ENCODE peak calls at places on chromosome 3, in four cellular contexts. E is fibroblast of lung, S is endothelial cell of umbilical vein, M is HCT116. U is an unnamed sample.

GRCh38 chr3:69922521-69923000 is 77.0 kb upstream of the SAMMSON start:
- DNase-seq in E (no peak), S (no peak), M (no peak), U (no peak)

GRCh38 chr3:189781384-189781783 is 150.2 kb downstream of the TP63 start:
- DNase-seq in E (no peak), S (no peak), M (no peak), U (no peak)

GRCh38 chr3:139520028-139520737 is 19.4 kb downstream of the RBP1 start:
- DNase-seq in E (peak; percentile 34), S (no peak), M (peak; percentile 69), U (no peak)

GRCh38 chr3:96331341-96331740 is 483.1 kb upstream of the EPHA6 start:
- DNase-seq in M (no peak), S (peak; percentile 43), E (no peak), U (no peak)

GRCh38 chr3:27354161-27354560 is 15.0 kb downstream of the NEK10 start:
- DNase-seq in M (no peak), E (no peak), S (peak; percentile 29), U (no peak)

GRCh38 chr3:134312072-134312872 is 61.6 kb upstream of the RYK start:
- DNase-seq in M (no peak), E (peak; percentile 89), S (no peak), U (peak; percentile 47)

GRCh38 chr3:39378092-39378491 is 5.1 kb upstream of the SLC25A38 start:
- DNase-seq in E (peak; percentile 11), S (peak; percentile 38), M (peak; percentile 45), U (peak; percentile 43)

GRCh38 chr3:188268336-188268735 is 114.4 kb downstream of the LPP start:
- DNase-seq in E (no peak), M (no peak), S (no peak), U (no peak)

GRCh38 chr3:178384302-178384939 is 151.8 kb upstream of the KCNMB2 start:
- DNase-seq in M (no peak), S (peak; percentile 13), E (peak; percentile 30), U (peak; percentile 30)

GRCh38 chr3:144586382-144586781 is 614.8 kb downstream of the DIPK2A start:
- DNase-seq in S (peak; percentile 44), E (peak; percentile 4), M (no peak), U (peak; percentile 63)

GRCh38 chr3:23752126-23752525 is 53.6 kb upstream of the UBE2E1 start:
- DNase-seq in S (no peak), M (no peak), E (peak; percentile 60), U (no peak)

GRCh38 chr3:158128755-158129154 is 18.9 kb downstream of the RSRC1 start:
- DNase-seq in M (no peak), E (no peak), S (no peak), U (no peak)

GRCh38 chr3:41716391-41716910 is 245.5 kb downstream of the ULK4 start:
- DNase-seq in M (no peak), S (peak; percentile 55), E (peak; percentile 8), U (peak; percentile 45)

GRCh38 chr3:12468757-12469156 is 15.5 kb upstream of the TSEN2 start:
- DNase-seq in E (peak; percentile 37), M (no peak), S (no peak), U (no peak)

GRCh38 chr3:187685948-187686347 is 15.8 kb upstream of the SST start:
- DNase-seq in S (no peak), M (no peak), E (no peak), U (no peak)

GRCh38 chr3:76107935-76108570 is 322.7 kb upstream of the ZNF717 start:
- DNase-seq in S (no peak), E (peak; percentile 38), M (peak; percentile 0), U (peak; percentile 71)

GRCh38 chr3:23750573-23751484 is 54.9 kb upstream of the UBE2E1 start:
- DNase-seq in S (no peak), E (no peak), M (no peak), U (no peak)

GRCh38 chr3:104951426-104951825 is 415.3 kb upstream of the ALCAM start:
- DNase-seq in S (no peak), E (peak; percentile 40), M (no peak), U (no peak)

GRCh38 chr3:73624363-73625123 is at the start of gene PDZRN3:
- DNase-seq in S (peak; percentile 15), E (peak; percentile 77), M (no peak), U (peak; percentile 95)

GRCh38 chr3:158936530-158937113 is 134.8 kb downstream of the MFSD1 start:
- DNase-seq in M (no peak), E (no peak), S (no peak), U (no peak)

GRCh38 chr3:65604863-65605526 is 433.7 kb downstream of the MAGI1 start:
- DNase-seq in E (peak; percentile 83), M (no peak), S (peak; percentile 48), U (peak; percentile 80)

GRCh38 chr3:151265866-151266265 is 12.5 kb downstream of the P2RY14 start:
- DNase-seq in S (no peak), E (no peak), M (no peak), U (no peak)

GRCh38 chr3:58683001-58683845 is 16.6 kb upstream of the FAM3D start:
- DNase-seq in M (peak; percentile 16), S (no peak), E (peak; percentile 90), U (peak; percentile 44)

GRCh38 chr3:134340362-134340997 is 33.8 kb downstream of the AMOTL2 start:
- DNase-seq in E (no peak), M (no peak), S (no peak), U (peak; percentile 33)

GRCh38 chr3:142282503-142282902 is 57.1 kb upstream of the GK5 start:
- DNase-seq in S (no peak), E (no peak), M (no peak), U (no peak)

GRCh38 chr3:170739410-170739809 is 130.6 kb downstream of the RPL22L1 start:
- DNase-seq in S (no peak), M (no peak), E (no peak), U (no peak)

GRCh38 chr3:170738756-170739155 is 131.2 kb downstream of the RPL22L1 start:
- DNase-seq in E (no peak), M (no peak), S (no peak), U (no peak)

GRCh38 chr3:170740726-170741591 is 129.0 kb downstream of the RPL22L1 start:
- DNase-seq in S (no peak), M (no peak), E (peak; percentile 82), U (peak; percentile 95)

GRCh38 chr3:170741756-170742530 is 128.1 kb downstream of the RPL22L1 start:
- DNase-seq in M (no peak), S (no peak), E (peak; percentile 63), U (peak; percentile 15)

GRCh38 chr3:170740285-170740684 is 129.7 kb downstream of the RPL22L1 start:
- DNase-seq in S (no peak), M (no peak), E (no peak), U (peak; percentile 26)
- H2AFZ ChIP-seq in S (no peak overlapping the region), M (no peak overlapping the region), E (no peak overlapping the region), U (peak overlapping the region; percentile 73)

DNA sequence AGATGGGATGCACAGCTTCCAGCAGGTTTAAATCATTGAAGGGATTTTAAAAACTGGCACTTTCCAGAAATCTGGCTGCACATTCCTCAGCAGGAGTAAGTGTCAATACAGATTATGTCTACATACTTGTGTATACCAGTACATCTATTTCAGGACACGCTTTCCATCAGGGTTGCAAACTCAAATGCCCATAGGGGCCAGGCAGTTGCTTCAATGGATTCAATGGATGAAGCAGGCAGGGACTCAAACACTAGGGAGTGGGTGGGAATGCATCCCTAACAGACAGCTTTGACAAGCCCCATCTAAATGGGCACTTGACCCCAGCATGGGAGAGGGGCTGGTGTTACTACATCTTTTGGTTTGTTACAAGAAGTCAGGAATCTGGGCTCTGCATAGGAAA is 136.8 kb downstream of the FOXP1 start:
- DNase-seq in S (no peak), M (no peak), E (no peak), U (no peak)
- H3K4me1 ChIP-seq in S (peaks cover 20% of the 10 kb centered on the region), M (no peaks in the 10 kb centered on the region), E (peaks cover 7% of the 10 kb centered on the region), U (peaks cover 16% of the 10 kb centered on the region)

GRCh38 chr3:195106418-195106906 is 164.5 kb downstream of the XXYLT1 start:
- DNase-seq in S (peak; percentile 76), M (no peak), E (peak; percentile 56), U (peak; percentile 83)
- H2AFZ ChIP-seq in S (peak overlapping the region; percentile 32), M (no peak overlapping the region), E (peak overlapping the region; percentile 45), U (peak overlapping the region; percentile 62)

GRCh38 chr3:108130705-108131104 is 39.9 kb upstream of the CD47 start:
- DNase-seq in E (peak; percentile 61), S (no peak), M (no peak), U (peak; percentile 77)
- H3K4me1 ChIP-seq in E (peaks cover 7% of the 10 kb centered on the region), S (peaks cover 37% of the 10 kb centered on the region), M (peaks cover 45% of the 10 kb centered on the region), U (peaks cover 35% of the 10 kb centered on the region)

GRCh38 chr3:170815340-170815739 is 54.7 kb downstream of the RPL22L1 start:
- DNase-seq in M (peak; percentile 29), E (no peak), S (no peak), U (no peak)

GRCh38 chr3:170811515-170811914 is 58.5 kb downstream of the RPL22L1 start:
- DNase-seq in M (no peak), S (peak; percentile 61), E (peak; percentile 65), U (peak; percentile 62)

GRCh38 chr3:170814822-170815221 is 55.2 kb downstream of the RPL22L1 start:
- DNase-seq in M (no peak), S (no peak), E (no peak), U (no peak)

GRCh38 chr3:170811928-170812591 is 57.9 kb downstream of the RPL22L1 start:
- DNase-seq in M (peak; percentile 78), S (peak; percentile 86), E (peak; percentile 71), U (peak; percentile 78)

DNA sequence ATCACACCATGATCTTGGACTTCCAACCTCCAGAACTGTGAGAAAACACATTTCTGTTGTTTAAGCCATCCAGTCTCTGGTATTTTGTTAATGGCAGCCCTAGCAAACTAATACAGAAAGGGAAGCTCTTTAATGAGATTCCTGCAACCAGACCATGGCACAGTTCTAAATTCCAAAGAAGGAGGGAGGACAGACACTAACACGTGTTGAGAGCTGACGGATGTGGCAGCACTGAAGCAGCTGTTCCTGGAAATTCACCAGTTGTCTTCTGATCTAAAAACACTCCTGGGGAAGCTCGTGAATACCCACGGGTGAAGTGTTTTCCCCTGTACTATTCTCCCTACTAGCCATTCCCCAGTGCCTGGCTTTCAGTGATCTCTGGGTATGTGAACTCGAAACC is 56.7 kb downstream of the RPL22L1 start:
- DNase-seq in S (no peak), M (no peak), E (no peak), U (no peak)
- H2AFZ ChIP-seq in S (no peak overlapping the region), M (no peak overlapping the region), E (no peak overlapping the region), U (peak overlapping the region; percentile 14)

DNA sequence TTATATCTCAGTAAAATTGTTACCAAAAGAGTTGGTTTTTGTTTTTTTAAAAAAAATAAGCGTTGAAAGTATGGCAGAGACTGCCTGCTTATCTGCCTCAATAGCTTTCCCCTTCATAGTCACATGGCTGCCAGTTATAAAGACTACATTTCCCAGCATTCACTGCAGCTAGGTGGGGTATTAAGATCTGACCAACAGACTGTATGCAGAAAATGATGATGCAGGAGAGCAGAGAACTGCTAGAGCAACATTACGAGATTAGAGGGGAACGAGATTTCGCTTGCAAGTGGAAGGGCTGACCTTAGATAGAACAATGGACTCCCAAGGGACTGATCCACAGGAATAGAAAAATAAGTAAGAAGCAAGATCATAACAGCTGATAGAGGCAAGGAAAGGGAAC is 14.3 kb downstream of the RHOA start:
- DNase-seq in M (no peak), S (peak; percentile 66), E (no peak), U (no peak)
- H3K4me1 ChIP-seq in M (peaks cover 4% of the 10 kb centered on the region), S (peaks cover 7% of the 10 kb centered on the region), E (no peaks in the 10 kb centered on the region), U (no peaks in the 10 kb centered on the region)

U was measured in GM23248.